ENCODE peak calls at places on chromosomes 12 and 14, in ten cellular contexts. G, U, W, D, H, F, K, N, L and T are unnamed samples.

GRCh38 chr12:52296572-52297215 is 5.4 kb upstream of the KRT81 start:
- DNase-seq in G (no peak), U (peak; percentile 13), W (no peak), D (no peak), H (no peak), F (no peak), K (no peak), N (no peak), L (no peak), T (no peak)

GRCh38 chr12:47883663-47884195 is 21.1 kb downstream of the VDR start:
- DNase-seq in G (no peak), U (no peak), W (no peak), D (no peak), H (no peak), F (no peak), K (no peak), N (no peak), L (no peak), T (no peak)

GRCh38 chr14:54211562-54212308 is 185.1 kb upstream of the CDKN3 start:
- DNase-seq in G (peak; percentile 75), U (no peak), W (peak; percentile 85), D (no peak), H (no peak), F (no peak), K (no peak), N (no peak), L (no peak), T (peak; percentile 15)

GRCh38 chr12:21656931-21657335 is 709 bp downstream of the LDHB start:
- DNase-seq in G (peak; percentile 58), U (peak; percentile 47), W (peak; percentile 16), D (peak; percentile 38), H (peak; percentile 31), F (peak; percentile 46), K (no peak), N (no peak), L (no peak), T (no peak)

GRCh38 chr12:15276088-15276698 is 46.1 kb upstream of the PTPRO start:
- DNase-seq in G (peak; percentile 70), U (no peak), W (peak; percentile 48), D (peak; percentile 46), H (peak; percentile 61), F (no peak), K (no peak), N (no peak), L (no peak), T (no peak)

GRCh38 chr12:129002447-129002846 is 149.2 kb downstream of the GLT1D1 start:
- DNase-seq in G (no peak), U (no peak), W (no peak), D (no peak), H (no peak), F (no peak), K (no peak), N (no peak), L (no peak), T (no peak)

GRCh38 chr12:53190108-53190729 is 9.5 kb upstream of the CSAD start:
- DNase-seq in G (peak; percentile 50), U (peak; percentile 89), W (peak; percentile 37), D (peak; percentile 79), H (peak; percentile 70), F (peak; percentile 66), K (peak; percentile 60), N (peak; percentile 30), L (no peak), T (no peak)

GRCh38 chr12:19198272-19198671 is 68.7 kb downstream of the PLEKHA5 start:
- DNase-seq in G (peak; percentile 32), U (no peak), W (peak; percentile 77), D (no peak), H (no peak), F (no peak), K (no peak), N (no peak), L (no peak), T (no peak)

GRCh38 chr14:52080171-52080800 is 11.4 kb upstream of the NID2 start:
- DNase-seq in G (peak; percentile 79), U (no peak), W (peak; percentile 60), D (no peak), H (no peak), F (no peak), K (no peak), N (no peak), L (no peak), T (no peak)

GRCh38 chr12:109625131-109625559 is 51.6 kb downstream of the MVK start:
- DNase-seq in G (no peak), U (no peak), W (peak; percentile 42), D (peak; percentile 85), H (no peak), F (no peak), K (no peak), N (no peak), L (no peak), T (no peak)

GRCh38 chr14:62614117-62614516 is 431.1 kb downstream of the KCNH5 start:
- DNase-seq in G (no peak), U (no peak), W (no peak), D (no peak), H (peak; percentile 60), F (no peak), K (no peak), N (no peak), L (no peak), T (no peak)

GRCh38 chr14:69043007-69043444 is 63.9 kb upstream of the ACTN1 start:
- DNase-seq in G (peak; percentile 45), U (no peak), W (no peak), D (peak; percentile 53), H (no peak), F (peak; percentile 50), K (peak; percentile 80), N (no peak), L (no peak), T (no peak)

GRCh38 chr12:76643438-76643837 is 83.9 kb upstream of the OSBPL8 start:
- DNase-seq in G (peak; percentile 19), U (no peak), W (peak; percentile 56), D (no peak), H (no peak), F (no peak), K (no peak), N (no peak), L (no peak), T (no peak)

GRCh38 chr12:76637807-76638206 is 78.2 kb upstream of the OSBPL8 start:
- DNase-seq in G (peak; percentile 31), U (no peak), W (peak; percentile 67), D (no peak), H (no peak), F (no peak), K (no peak), N (no peak), L (no peak), T (no peak)

GRCh38 chr12:76641961-76642360 is 82.4 kb upstream of the OSBPL8 start:
- DNase-seq in G (peak; percentile 15), U (no peak), W (no peak), D (no peak), H (no peak), F (no peak), K (no peak), N (no peak), L (no peak), T (no peak)

GRCh38 chr12:76639646-76640045 is 80.1 kb upstream of the OSBPL8 start:
- DNase-seq in G (no peak), U (no peak), W (no peak), D (no peak), H (no peak), F (no peak), K (no peak), N (no peak), L (no peak), T (no peak)

DNA sequence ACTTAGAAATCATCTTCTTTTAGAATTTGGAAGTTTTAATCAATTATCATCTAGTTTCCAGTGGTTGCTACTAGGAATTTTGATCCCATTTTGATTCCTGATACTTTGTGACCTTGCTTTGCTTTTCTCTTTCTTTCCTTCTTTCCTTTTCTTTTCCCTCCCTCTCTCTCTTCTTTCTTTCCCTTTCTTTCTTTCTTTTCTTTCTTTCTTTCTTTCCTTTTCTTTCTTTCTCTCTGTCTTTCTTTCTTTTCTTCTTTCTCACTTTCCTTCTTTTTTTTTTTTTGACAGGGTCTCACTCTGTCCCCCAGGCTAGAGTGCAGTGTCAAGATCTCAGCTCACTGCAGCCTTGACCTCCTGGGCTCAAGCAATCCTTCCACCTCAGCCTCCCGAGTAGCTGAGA is 81.5 kb upstream of the OSBPL8 start:
- DNase-seq in G (no peak), U (no peak), W (no peak), D (no peak), H (no peak), F (no peak), K (no peak), N (no peak), L (no peak), T (no peak)
- TF ChIP-seq CTCF in G (no peak), U (no peak), W (no peak), D (no peak), H (no peak), F (no peak), K (no peak), N (no peak), L (no peak), T (no peak)

GRCh38 chr14:102501751-102502315 is 7.7 kb downstream of the ANKRD9 start:
- DNase-seq in G (no peak), U (peak; percentile 47), W (no peak), D (no peak), H (no peak), F (no peak), K (no peak), N (no peak), L (no peak), T (no peak)
- TF ChIP-seq CTCF in G (no peak), U (peak; percentile 64), W (peak; percentile 52), D (peak; percentile 36), H (peak; percentile 24), F (no peak), K (no peak), N (no peak), L (peak; percentile 16), T (no peak)

GRCh38 chr14:26138764-26139445 is 458.9 kb downstream of the NOVA1 start:
- DNase-seq in G (peak; percentile 8), U (no peak), W (no peak), D (no peak), H (peak; percentile 56), F (no peak), K (no peak), N (no peak), L (no peak), T (no peak)

GRCh38 chr14:26132061-26132460 is 465.8 kb downstream of the NOVA1 start:
- DNase-seq in G (no peak), U (no peak), W (no peak), D (no peak), H (no peak), F (no peak), K (no peak), N (no peak), L (no peak), T (no peak)

DNA sequence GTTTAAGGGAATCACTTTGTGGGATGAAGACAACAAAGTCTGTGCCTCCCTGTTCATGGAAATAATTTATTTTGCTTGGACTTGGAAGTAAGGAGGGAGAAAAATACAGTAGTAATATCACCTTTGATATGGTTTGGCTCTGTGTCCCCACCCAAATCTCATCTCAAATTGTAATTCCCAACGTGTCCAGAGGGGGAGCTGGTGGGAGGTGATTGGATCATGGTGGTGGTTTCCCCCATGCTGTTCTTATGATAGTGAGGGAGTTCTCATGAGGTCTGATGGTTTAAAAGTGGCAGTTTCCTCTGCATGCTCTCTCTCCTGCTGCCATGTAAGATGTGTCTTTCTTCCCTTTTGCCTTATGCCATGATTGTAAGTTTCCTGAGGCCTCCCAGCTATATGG is 460.7 kb downstream of the NOVA1 start:
- DNase-seq in G (no peak), U (no peak), W (no peak), D (no peak), H (no peak), F (no peak), K (no peak), N (no peak), L (no peak), T (no peak)
- TF ChIP-seq CTCF in G (no peak), U (peak; percentile 57), W (peak; percentile 32), D (peak; percentile 41), H (peak; percentile 43), F (no peak), K (no peak), N (no peak), L (no peak), T (no peak)

GRCh38 chr14:50762001-50762930 is 68.7 kb downstream of the NIN start:
- DNase-seq in G (peak; percentile 60), U (no peak), W (peak; percentile 87), D (no peak), H (no peak), F (no peak), K (no peak), N (no peak), L (peak; percentile 49), T (no peak)
- TF ChIP-seq CTCF in G (no peak), U (no peak), W (no peak), D (no peak), H (no peak), F (no peak), K (no peak), N (no peak), L (no peak), T (no peak)